ENCODE peak calls at places on chromosomes 12 and 14, in ten cellular contexts. One of them, this sample, is unnamed.

GRCh38 chr14:86203843-86204242 is 673.9 kb downstream of the FLRT2 start:
- DNase-seq in HFFc6: no peak
- DNase-seq in upper lobe of right lung: no peak
- DNase-seq in uterus: no peak
- DNase-seq in endothelial cell: no peak
- DNase-seq in endodermal cell: no peak
- DNase-seq in neural progenitor cell: no peak
- DNase-seq in WTC11: no peak
- DNase-seq in cardiac muscle cell: no peak
- DNase-seq in PC-3: no peak
- DNase-seq in this sample: no peak

GRCh38 chr12:19971396-19971802 is 396.9 kb upstream of the PDE3A start:
- DNase-seq in HFFc6: no peak
- DNase-seq in upper lobe of right lung: no peak
- DNase-seq in uterus: no peak
- DNase-seq in endothelial cell: peak
- DNase-seq in endodermal cell: peak
- DNase-seq in neural progenitor cell: peak
- DNase-seq in WTC11: peak
- DNase-seq in cardiac muscle cell: no peak
- DNase-seq in PC-3: no peak
- DNase-seq in this sample: no peak

GRCh38 chr12:54053625-54054441 is at the start of gene HOXC4:
- DNase-seq in HFFc6: no peak
- DNase-seq in upper lobe of right lung: no peak
- DNase-seq in uterus: no peak
- DNase-seq in endothelial cell: no peak
- DNase-seq in endodermal cell: peak
- DNase-seq in neural progenitor cell: no peak
- DNase-seq in WTC11: peak
- DNase-seq in cardiac muscle cell: peak
- DNase-seq in PC-3: no peak
- DNase-seq in this sample: peak

GRCh38 chr14:86739761-86740160 is 1209.8 kb downstream of the FLRT2 start:
- DNase-seq in HFFc6: no peak
- DNase-seq in upper lobe of right lung: no peak
- DNase-seq in uterus: no peak
- DNase-seq in endothelial cell: no peak
- DNase-seq in endodermal cell: no peak
- DNase-seq in neural progenitor cell: no peak
- DNase-seq in WTC11: no peak
- DNase-seq in cardiac muscle cell: no peak
- DNase-seq in PC-3: peak
- DNase-seq in this sample: no peak

GRCh38 chr12:41605528-41606295 is 417.6 kb downstream of the PDZRN4 start:
- DNase-seq in HFFc6: no peak
- DNase-seq in upper lobe of right lung: no peak
- DNase-seq in uterus: no peak
- DNase-seq in endothelial cell: no peak
- DNase-seq in endodermal cell: no peak
- DNase-seq in neural progenitor cell: no peak
- DNase-seq in WTC11: no peak
- DNase-seq in cardiac muscle cell: no peak
- DNase-seq in PC-3: no peak
- DNase-seq in this sample: no peak

GRCh38 chr14:101557811-101558738 is 3.2 kb upstream of the DIO3 start:
- DNase-seq in HFFc6: no peak
- DNase-seq in upper lobe of right lung: no peak
- DNase-seq in uterus: peak
- DNase-seq in endothelial cell: no peak
- DNase-seq in endodermal cell: peak
- DNase-seq in neural progenitor cell: peak
- DNase-seq in WTC11: peak
- DNase-seq in cardiac muscle cell: peak
- DNase-seq in PC-3: peak
- DNase-seq in this sample: no peak

GRCh38 chr12:132162508-132163031 is 18.3 kb downstream of the NOC4L start:
- DNase-seq in HFFc6: peak
- DNase-seq in upper lobe of right lung: peak
- DNase-seq in uterus: no peak
- DNase-seq in endothelial cell: no peak
- DNase-seq in endodermal cell: no peak
- DNase-seq in neural progenitor cell: no peak
- DNase-seq in WTC11: no peak
- DNase-seq in cardiac muscle cell: peak
- DNase-seq in PC-3: peak
- DNase-seq in this sample: no peak

GRCh38 chr12:115313929-115314328 is 630.0 kb upstream of the TBX3 start:
- DNase-seq in HFFc6: peak
- DNase-seq in upper lobe of right lung: no peak
- DNase-seq in uterus: no peak
- DNase-seq in endothelial cell: no peak
- DNase-seq in endodermal cell: no peak
- DNase-seq in neural progenitor cell: no peak
- DNase-seq in WTC11: no peak
- DNase-seq in cardiac muscle cell: no peak
- DNase-seq in PC-3: peak
- DNase-seq in this sample: no peak

GRCh38 chr12:70982991-70983390 is 62.5 kb upstream of the PTPRR start:
- DNase-seq in HFFc6: no peak
- DNase-seq in upper lobe of right lung: no peak
- DNase-seq in uterus: no peak
- DNase-seq in endothelial cell: no peak
- DNase-seq in endodermal cell: no peak
- DNase-seq in neural progenitor cell: peak
- DNase-seq in WTC11: no peak
- DNase-seq in cardiac muscle cell: peak
- DNase-seq in PC-3: no peak
- DNase-seq in this sample: no peak

GRCh38 chr12:123397400-123397799 is 13.5 kb downstream of the KMT5A start:
- DNase-seq in HFFc6: no peak
- DNase-seq in upper lobe of right lung: no peak
- DNase-seq in uterus: no peak
- DNase-seq in endothelial cell: no peak
- DNase-seq in endodermal cell: no peak
- DNase-seq in neural progenitor cell: no peak
- DNase-seq in WTC11: no peak
- DNase-seq in cardiac muscle cell: no peak
- DNase-seq in PC-3: no peak
- DNase-seq in this sample: no peak

GRCh38 chr12:103780992-103781391 is 60.0 kb downstream of the NT5DC3 start:
- DNase-seq in HFFc6: no peak
- DNase-seq in upper lobe of right lung: no peak
- DNase-seq in uterus: no peak
- DNase-seq in endothelial cell: no peak
- DNase-seq in endodermal cell: no peak
- DNase-seq in neural progenitor cell: no peak
- DNase-seq in WTC11: no peak
- DNase-seq in cardiac muscle cell: no peak
- DNase-seq in PC-3: no peak
- DNase-seq in this sample: no peak

GRCh38 chr12:46470039-46470627 is 97.6 kb upstream of the SLC38A2 start:
- DNase-seq in HFFc6: no peak
- DNase-seq in upper lobe of right lung: no peak
- DNase-seq in uterus: no peak
- DNase-seq in endothelial cell: no peak
- DNase-seq in endodermal cell: no peak
- DNase-seq in neural progenitor cell: no peak
- DNase-seq in WTC11: no peak
- DNase-seq in cardiac muscle cell: no peak
- DNase-seq in PC-3: no peak
- DNase-seq in this sample: no peak

GRCh38 chr12:46465307-46465706 is 92.7 kb upstream of the SLC38A2 start:
- DNase-seq in HFFc6: no peak
- DNase-seq in upper lobe of right lung: no peak
- DNase-seq in uterus: no peak
- DNase-seq in endothelial cell: no peak
- DNase-seq in endodermal cell: no peak
- DNase-seq in neural progenitor cell: no peak
- DNase-seq in WTC11: no peak
- DNase-seq in cardiac muscle cell: no peak
- DNase-seq in PC-3: no peak
- DNase-seq in this sample: no peak

GRCh38 chr12:46470975-46471374 is 98.4 kb upstream of the SLC38A2 start:
- DNase-seq in HFFc6: no peak
- DNase-seq in upper lobe of right lung: no peak
- DNase-seq in uterus: no peak
- DNase-seq in endothelial cell: no peak
- DNase-seq in endodermal cell: no peak
- DNase-seq in neural progenitor cell: no peak
- DNase-seq in WTC11: no peak
- DNase-seq in cardiac muscle cell: no peak
- DNase-seq in PC-3: peak
- DNase-seq in this sample: no peak

GRCh38 chr12:46468813-46469212 is 96.2 kb upstream of the SLC38A2 start:
- DNase-seq in HFFc6: no peak
- DNase-seq in upper lobe of right lung: no peak
- DNase-seq in uterus: no peak
- DNase-seq in endothelial cell: no peak
- DNase-seq in endodermal cell: no peak
- DNase-seq in neural progenitor cell: no peak
- DNase-seq in WTC11: no peak
- DNase-seq in cardiac muscle cell: no peak
- DNase-seq in PC-3: no peak
- DNase-seq in this sample: no peak

DNA sequence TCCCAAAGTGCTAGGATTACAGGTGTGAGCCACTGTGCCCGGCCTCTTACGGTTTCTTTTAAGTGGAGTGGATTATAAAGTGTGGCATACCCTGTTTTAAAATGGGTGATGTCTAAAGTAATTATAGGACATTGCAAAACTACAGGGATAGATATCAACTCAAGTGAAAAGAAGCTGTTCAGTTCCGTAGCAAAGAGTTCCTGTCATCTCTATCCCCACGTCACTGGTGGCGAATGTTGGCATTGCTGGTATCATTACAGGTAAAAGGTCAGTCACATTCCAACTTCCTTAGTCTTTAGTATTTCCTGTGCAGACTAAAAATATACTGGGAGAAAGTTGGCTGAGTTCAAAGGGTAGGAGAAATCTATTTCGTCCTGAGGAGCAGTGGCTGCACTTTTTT is 95.6 kb upstream of the SLC38A2 start:
- DNase-seq in HFFc6: no peak
- DNase-seq in upper lobe of right lung: no peak
- DNase-seq in uterus: no peak
- DNase-seq in endothelial cell: no peak
- DNase-seq in endodermal cell: no peak
- DNase-seq in neural progenitor cell: no peak
- DNase-seq in WTC11: no peak
- DNase-seq in cardiac muscle cell: peak
- DNase-seq in PC-3: peak
- DNase-seq in this sample: no peak
- TF ChIP-seq CTCF in HFFc6: no peak
- TF ChIP-seq CTCF in upper lobe of right lung: no peak
- TF ChIP-seq CTCF in uterus: no peak
- TF ChIP-seq CTCF in endothelial cell: no peak
- TF ChIP-seq CTCF in endodermal cell: peak
- TF ChIP-seq CTCF in neural progenitor cell: no peak
- TF ChIP-seq CTCF in WTC11: no peak
- TF ChIP-seq CTCF in cardiac muscle cell: no peak
- TF ChIP-seq CTCF in PC-3: no peak
- TF ChIP-seq CTCF in this sample: no peak

DNA sequence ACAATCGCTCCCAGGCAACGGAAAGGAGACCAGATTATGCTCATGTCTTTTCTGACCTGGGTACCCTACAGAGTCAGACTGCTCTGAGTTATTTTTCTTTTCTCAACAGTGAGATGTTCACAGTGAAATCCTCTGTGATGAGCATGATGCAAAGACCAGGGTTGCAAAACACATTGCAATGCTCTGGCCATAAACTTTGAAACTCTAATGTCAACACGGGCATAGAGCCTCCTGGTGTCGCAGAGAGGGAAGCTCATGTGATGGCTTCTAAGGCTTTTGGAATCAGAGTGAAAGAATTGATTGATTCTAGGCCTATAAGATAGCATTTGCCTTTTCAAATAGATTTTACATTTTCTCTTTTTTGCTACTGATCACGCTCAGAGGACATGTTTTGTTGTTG is 193.4 kb downstream of the RASSF9 start:
- DNase-seq in HFFc6: peak
- DNase-seq in upper lobe of right lung: no peak
- DNase-seq in uterus: no peak
- DNase-seq in endothelial cell: no peak
- DNase-seq in endodermal cell: peak
- DNase-seq in neural progenitor cell: peak
- DNase-seq in WTC11: no peak
- DNase-seq in cardiac muscle cell: peak
- DNase-seq in PC-3: peak
- DNase-seq in this sample: no peak
- TF ChIP-seq CTCF in HFFc6: peak
- TF ChIP-seq CTCF in upper lobe of right lung: no peak
- TF ChIP-seq CTCF in uterus: no peak
- TF ChIP-seq CTCF in endothelial cell: no peak
- TF ChIP-seq CTCF in endodermal cell: peak
- TF ChIP-seq CTCF in neural progenitor cell: peak
- TF ChIP-seq CTCF in WTC11: peak
- TF ChIP-seq CTCF in cardiac muscle cell: peak
- TF ChIP-seq CTCF in PC-3: peak
- TF ChIP-seq CTCF in this sample: no peak

DNA sequence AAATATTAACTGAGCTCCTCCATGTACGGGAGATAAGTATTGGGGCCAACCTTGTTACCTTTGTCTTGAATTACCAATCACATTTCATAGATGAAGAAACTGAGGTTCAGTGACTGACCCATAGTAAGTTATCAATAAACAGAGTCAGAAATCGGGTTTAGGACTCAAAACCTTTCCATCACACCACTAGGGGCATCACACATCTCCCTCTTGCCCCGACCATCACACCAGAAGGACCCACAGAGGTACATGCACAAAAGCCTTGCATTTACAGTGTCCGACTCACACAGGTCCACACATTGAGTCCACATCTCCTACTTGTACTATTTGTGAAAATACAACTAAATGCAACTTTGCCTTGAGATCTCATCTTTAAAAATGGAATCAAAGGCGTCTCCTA is 29.4 kb downstream of the KCNA5 start:
- DNase-seq in HFFc6: no peak
- DNase-seq in upper lobe of right lung: no peak
- DNase-seq in uterus: no peak
- DNase-seq in endothelial cell: no peak
- DNase-seq in endodermal cell: no peak
- DNase-seq in neural progenitor cell: no peak
- DNase-seq in WTC11: no peak
- DNase-seq in cardiac muscle cell: no peak
- DNase-seq in PC-3: no peak
- DNase-seq in this sample: no peak
- TF ChIP-seq CTCF in HFFc6: peak
- TF ChIP-seq CTCF in upper lobe of right lung: no peak
- TF ChIP-seq CTCF in uterus: no peak
- TF ChIP-seq CTCF in endothelial cell: no peak
- TF ChIP-seq CTCF in endodermal cell: peak
- TF ChIP-seq CTCF in neural progenitor cell: no peak
- TF ChIP-seq CTCF in WTC11: no peak
- TF ChIP-seq CTCF in cardiac muscle cell: no peak
- TF ChIP-seq CTCF in PC-3: no peak
- TF ChIP-seq CTCF in this sample: no peak

DNA sequence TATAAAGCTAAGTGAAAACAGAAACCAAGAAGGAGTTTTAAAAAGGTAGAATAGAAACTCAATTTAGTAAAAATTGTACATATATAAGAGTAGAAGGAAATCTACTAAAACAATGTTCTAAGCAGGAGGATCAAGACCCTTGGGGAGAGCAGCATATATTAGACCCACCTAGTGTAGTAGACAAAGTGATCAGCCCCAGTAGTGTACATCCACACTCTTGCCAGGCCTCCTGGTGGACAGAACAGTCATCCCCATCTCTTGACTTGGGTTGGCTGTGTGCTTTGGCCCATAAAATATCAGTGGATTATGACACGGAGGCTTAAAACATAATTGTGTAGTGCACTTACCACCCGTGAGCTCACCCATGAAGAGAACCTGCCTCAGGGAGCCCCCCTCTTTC is 10.9 kb upstream of the OTUB2 start:
- DNase-seq in HFFc6: no peak
- DNase-seq in upper lobe of right lung: no peak
- DNase-seq in uterus: no peak
- DNase-seq in endothelial cell: no peak
- DNase-seq in endodermal cell: no peak
- DNase-seq in neural progenitor cell: no peak
- DNase-seq in WTC11: no peak
- DNase-seq in cardiac muscle cell: no peak
- DNase-seq in PC-3: no peak
- DNase-seq in this sample: no peak
- TF ChIP-seq CTCF in HFFc6: peak
- TF ChIP-seq CTCF in upper lobe of right lung: no peak
- TF ChIP-seq CTCF in uterus: no peak
- TF ChIP-seq CTCF in endothelial cell: peak
- TF ChIP-seq CTCF in endodermal cell: peak
- TF ChIP-seq CTCF in neural progenitor cell: no peak
- TF ChIP-seq CTCF in WTC11: no peak
- TF ChIP-seq CTCF in cardiac muscle cell: no peak
- TF ChIP-seq CTCF in PC-3: no peak
- TF ChIP-seq CTCF in this sample: no peak